ENCODE peak calls at places on chromosomes 16 and 17, in seven cellular contexts. P is GM12878, N is HepG2, K is SK-N-SH, L is K562, Q is GM12892, V is H1. G is an unnamed sample.

GRCh38 chr17:45640141-45640850 is 143.8 kb upstream of the CRHR1 start:
- DNase-seq in P (peak), N (peak), K (peak), L (peak), Q (peak), V (peak), G (peak)

GRCh38 chr17:41689497-41690299 is 1.0 kb downstream of the EIF1 start:
- DNase-seq in P (no peak), N (peak), K (peak), L (no peak), Q (no peak), V (peak), G (no peak)

GRCh38 chr17:72467841-72468653 is 347.2 kb downstream of the SOX9 start:
- DNase-seq in P (no peak), N (no peak), K (no peak), L (no peak), Q (no peak), V (no peak), G (no peak)

GRCh38 chr16:29170393-29171239 is 185.8 kb downstream of the LAT start:
- DNase-seq in P (no peak), N (no peak), K (peak), L (no peak), Q (no peak), V (no peak), G (no peak)

GRCh38 chr17:58302171-58302918 is 21.6 kb upstream of the MPO start:
- DNase-seq in P (no peak), N (no peak), K (peak), L (no peak), Q (no peak), V (peak), G (no peak)

GRCh38 chr16:73544266-73544665 is 496.3 kb upstream of the ZFHX3 start:
- DNase-seq in P (no peak), N (no peak), K (no peak), L (no peak), Q (no peak), V (no peak), G (no peak)

GRCh38 chr17:16912021-16912962 is 59.6 kb downstream of the TNFRSF13B start:
- DNase-seq in P (no peak), N (no peak), K (no peak), L (no peak), Q (no peak), V (peak), G (no peak)

GRCh38 chr17:7112527-7113108 is 2.0 kb downstream of the ASGR2 start:
- DNase-seq in P (no peak), N (peak), K (no peak), L (no peak), Q (no peak), V (no peak), G (no peak)

GRCh38 chr16:49510676-49511305 is 137.2 kb downstream of the C16orf78 start:
- DNase-seq in P (no peak), N (no peak), K (no peak), L (no peak), Q (no peak), V (no peak), G (no peak)

GRCh38 chr17:44807817-44808155 is 22.3 kb downstream of the GJC1 start:
- DNase-seq in P (no peak), N (no peak), K (no peak), L (no peak), Q (no peak), V (no peak), G (no peak)

GRCh38 chr17:63838586-63839184 is 3.8 kb downstream of the SMARCD2 start:
- DNase-seq in P (no peak), N (no peak), K (no peak), L (no peak), Q (no peak), V (no peak), G (no peak)

GRCh38 chr17:63439682-63440081 is 6.4 kb downstream of the CYB561 start:
- DNase-seq in P (no peak), N (no peak), K (no peak), L (no peak), Q (no peak), V (no peak), G (no peak)

GRCh38 chr16:4426021-4426684 is 485 bp downstream of the DNAJA3 start:
- DNase-seq in P (no peak), N (peak), K (peak), L (no peak), Q (peak), V (no peak), G (no peak)

GRCh38 chr17:37574427-37574826 is 34.8 kb downstream of the SYNRG start:
- DNase-seq in P (no peak), N (no peak), K (no peak), L (no peak), Q (no peak), V (no peak), G (no peak)

GRCh38 chr17:6386041-6386630 is 48.8 kb downstream of the AIPL1 start:
- DNase-seq in P (no peak), N (no peak), K (no peak), L (no peak), Q (no peak), V (peak), G (no peak)

GRCh38 chr16:84864266-84864955 is 44.6 kb downstream of the CRISPLD2 start:
- DNase-seq in P (no peak), N (no peak), K (no peak), L (no peak), Q (no peak), V (no peak), G (no peak)

GRCh38 chr16:1379863-1380174 is 28.1 kb downstream of the GNPTG start:
- DNase-seq in P (no peak), N (peak), K (no peak), L (no peak), Q (no peak), V (no peak), G (no peak)
- TF ChIP-seq TAF1 in P (no peak), N (no peak), K (no peak), L (no peak), Q (no peak), V (no peak), G (no peak)

GRCh38 chr16:3235856-3236669 is 1.1 kb upstream of the ZNF200 start:
- DNase-seq in P (no peak), N (no peak), K (no peak), L (peak), Q (no peak), V (peak), G (no peak)
- TF ChIP-seq TAF1 in P (no peak), N (no peak), K (no peak), L (no peak), Q (no peak), V (no peak), G (no peak)

DNA sequence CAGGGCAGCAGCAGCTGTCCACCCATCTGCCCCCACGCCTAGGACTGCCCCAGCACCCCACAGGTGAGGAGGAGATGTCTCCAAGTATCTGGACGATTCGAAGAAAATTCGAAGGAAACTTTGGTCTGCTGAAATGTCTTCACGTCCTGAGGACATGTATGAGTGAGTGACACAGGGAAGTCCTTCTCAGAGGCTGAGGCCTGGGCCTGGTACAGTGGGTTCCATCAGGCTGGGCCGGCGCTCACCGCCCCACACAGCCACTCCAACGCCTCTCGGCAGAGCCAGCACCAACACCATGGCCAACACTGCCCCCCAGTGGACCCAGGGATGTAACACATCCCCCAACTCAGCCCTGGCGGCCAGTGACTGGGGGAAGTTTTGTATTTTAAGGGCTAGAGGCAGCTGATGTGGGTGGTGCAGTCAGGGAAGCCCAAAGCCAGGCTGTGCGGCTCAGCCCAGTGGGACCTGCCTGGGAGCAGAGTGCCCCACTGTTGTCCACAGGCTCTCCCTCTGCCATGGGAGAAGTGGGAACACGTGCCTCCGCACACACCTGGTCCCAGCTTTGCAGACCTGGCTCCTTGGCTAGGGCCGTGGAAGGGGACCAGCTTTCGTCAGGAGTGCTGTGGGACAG is 55.8 kb upstream of the FASN start:
- DNase-seq in P (no peak), N (peak), K (peak), L (peak), Q (peak), V (peak), G (peak)
- TF ChIP-seq TAF1 in P (no peak), N (no peak), K (no peak), L (no peak), Q (no peak), V (no peak), G (no peak)

GRCh38 chr17:30092886-30093285 is 23.7 kb upstream of the NSRP1 start:
- DNase-seq in P (no peak), N (no peak), K (no peak), L (no peak), Q (no peak), V (no peak), G (no peak)

GRCh38 chr17:30091166-30091670 is 25.4 kb upstream of the NSRP1 start:
- DNase-seq in P (no peak), N (no peak), K (no peak), L (no peak), Q (no peak), V (no peak), G (no peak)

GRCh38 chr17:30091771-30092170 is 24.8 kb upstream of the NSRP1 start:
- DNase-seq in P (no peak), N (no peak), K (no peak), L (no peak), Q (no peak), V (no peak), G (no peak)

GRCh38 chr17:30095507-30096244 is 20.9 kb upstream of the NSRP1 start:
- DNase-seq in P (peak), N (peak), K (peak), L (peak), Q (no peak), V (no peak), G (no peak)

GRCh38 chr17:30093463-30094147 is 23.0 kb upstream of the NSRP1 start:
- DNase-seq in P (peak), N (peak), K (peak), L (peak), Q (peak), V (peak), G (peak)
- TF ChIP-seq TAF1 in P (no peak), N (no peak), K (no peak), L (no peak), Q (no peak), V (no peak), G (no peak)